ENCODE peak calls at places on chromosomes 2 and 18, in four cellular contexts. R, G, Z and P are unnamed samples.
A peak's percentile ranks its signal among the peaks of the same experiment; 100 is the strongest.

GRCh38 chr18:11096411-11096810 is 53.0 kb downstream of the PIEZO2 start:
- DNase-seq in R (no peak), G (no peak), Z (no peak), P (no peak)

GRCh38 chr2:229416116-229416694 is 145.1 kb upstream of the PID1 start:
- DNase-seq in R (no peak), G (no peak), Z (peak; percentile 47), P (peak; percentile 59)

GRCh38 chr2:220228310-220229006 is 601.0 kb downstream of the SLC4A3 start:
- DNase-seq in R (peak; percentile 60), G (no peak), Z (peak; percentile 99), P (no peak)

GRCh38 chr2:215929602-215930335 is 83.6 kb downstream of the MREG start:
- DNase-seq in R (no peak), G (no peak), Z (peak; percentile 33), P (no peak)

GRCh38 chr2:164917296-164917903 is 37.9 kb downstream of the SLC38A11 start:
- DNase-seq in R (peak; percentile 7), G (no peak), Z (peak; percentile 36), P (no peak)

GRCh38 chr2:54750040-54750439 is 26.6 kb downstream of the EML6 start:
- DNase-seq in R (no peak), G (no peak), Z (peak; percentile 22), P (no peak)

GRCh38 chr18:49206717-49207116 is 253.7 kb downstream of the DYM start:
- DNase-seq in R (no peak), G (no peak), Z (peak; percentile 17), P (no peak)

GRCh38 chr2:160293401-160293911 is 93.4 kb upstream of the ITGB6 start:
- DNase-seq in R (no peak), G (no peak), Z (peak; percentile 94), P (no peak)

GRCh38 chr2:223930002-223930976 is 14.8 kb downstream of the WDFY1 start:
- DNase-seq in R (no peak), G (no peak), Z (peak; percentile 76), P (peak; percentile 72)

GRCh38 chr2:167380094-167380493 is 491.8 kb downstream of the XIRP2 start:
- DNase-seq in R (no peak), G (no peak), Z (no peak), P (no peak)

GRCh38 chr2:96154506-96155380 is 9.5 kb upstream of the DUSP2 start:
- DNase-seq in R (no peak), G (no peak), Z (no peak), P (peak; percentile 13)

GRCh38 chr2:240553956-240554480 is 3.8 kb downstream of the ANKMY1 start:
- DNase-seq in R (no peak), G (no peak), Z (no peak), P (no peak)

GRCh38 chr18:22668496-22668895 is 250.8 kb upstream of the CTAGE1 start:
- DNase-seq in R (no peak), G (no peak), Z (no peak), P (no peak)

GRCh38 chr2:95760839-95761525 is 169.2 kb downstream of the TRIM43 start:
- DNase-seq in R (peak; percentile 1), G (no peak), Z (peak; percentile 88), P (no peak)

GRCh38 chr2:154402138-154402714 is 296.3 kb upstream of the KCNJ3 start:
- DNase-seq in R (peak; percentile 8), G (no peak), Z (peak; percentile 0), P (no peak)

GRCh38 chr2:206390181-206390580 is 53.2 kb upstream of the ADAM23 start:
- DNase-seq in R (no peak), G (no peak), Z (no peak), P (no peak)

GRCh38 chr2:196808281-196808680 is 874 bp downstream of the C2orf66 start:
- DNase-seq in R (no peak), G (no peak), Z (no peak), P (no peak)

GRCh38 chr2:218734190-218734975 is 23.7 kb downstream of the TTLL4 start:
- DNase-seq in R (no peak), G (no peak), Z (peak; percentile 23), P (no peak)

GRCh38 chr2:160570386-160570785 is 76.8 kb upstream of the RBMS1 start:
- DNase-seq in R (no peak), G (no peak), Z (no peak), P (peak; percentile 45)

GRCh38 chr2:37180006-37180639 is 8.3 kb downstream of the SULT6B1 start:
- DNase-seq in R (no peak), G (no peak), Z (no peak), P (no peak)

GRCh38 chr18:23943903-23944624 is 70.5 kb upstream of the TTC39C start:
- DNase-seq in R (no peak), G (no peak), Z (peak; percentile 90), P (no peak)

GRCh38 chr2:127608061-127609011 is 37.6 kb upstream of the GPR17 start:
- DNase-seq in R (no peak), G (no peak), Z (no peak), P (peak; percentile 72)

GRCh38 chr18:47417807-47418206 is 166.3 kb upstream of the SKOR2 start:
- DNase-seq in R (no peak), G (no peak), Z (no peak), P (no peak)

GRCh38 chr18:78922856-78923255 is 56.8 kb upstream of the SALL3 start:
- DNase-seq in R (no peak), G (no peak), Z (no peak), P (no peak)

GRCh38 chr2:52117299-52117698 is 1085.4 kb upstream of the NRXN1 start:
- DNase-seq in R (no peak), G (no peak), Z (peak; percentile 74), P (no peak)

GRCh38 chr2:12556762-12557161 is 160.0 kb upstream of the TRIB2 start:
- DNase-seq in R (no peak), G (no peak), Z (peak; percentile 84), P (no peak)

GRCh38 chr2:157046396-157046795 is 211.1 kb upstream of the GALNT5 start:
- DNase-seq in R (no peak), G (no peak), Z (no peak), P (no peak)

GRCh38 chr2:176283268-176283667 is 14.0 kb downstream of the MTX2 start:
- DNase-seq in R (no peak), G (no peak), Z (peak; percentile 38), P (no peak)

GRCh38 chr18:10042492-10042891 is 128.7 kb downstream of the VAPA start:
- DNase-seq in R (no peak), G (no peak), Z (no peak), P (no peak)

GRCh38 chr2:88059979-88060906 is 4.7 kb upstream of the KRCC1 start:
- DNase-seq in R (peak; percentile 70), G (no peak), Z (peak; percentile 31), P (peak; percentile 27)

GRCh38 chr2:218733615-218734021 is 23.0 kb downstream of the TTLL4 start:
- DNase-seq in R (peak; percentile 10), G (peak; percentile 44), Z (peak; percentile 93), P (no peak)

GRCh38 chr2:224777563-224777939 is 61.4 kb upstream of the CCDC195 start:
- DNase-seq in R (no peak), G (no peak), Z (peak; percentile 3), P (no peak)

GRCh38 chr2:171436307-171436706 is 2.3 kb downstream of the DCAF17 start:
- DNase-seq in R (no peak), G (no peak), Z (peak; percentile 94), P (no peak)

GRCh38 chr2:112688086-112688880 is 32.5 kb upstream of the NT5DC4 start:
- DNase-seq in R (no peak), G (no peak), Z (no peak), P (no peak)

GRCh38 chr2:64001382-64002101 is 17.7 kb downstream of the VPS54 start:
- DNase-seq in R (no peak), G (no peak), Z (no peak), P (no peak)

GRCh38 chr2:64007924-64008323 is 11.3 kb downstream of the VPS54 start:
- DNase-seq in R (no peak), G (no peak), Z (no peak), P (peak; percentile 28)

GRCh38 chr2:64008434-64009009 is 10.7 kb downstream of the VPS54 start:
- DNase-seq in R (no peak), G (no peak), Z (no peak), P (no peak)

GRCh38 chr2:64003239-64003638 is 16.0 kb downstream of the VPS54 start:
- DNase-seq in R (no peak), G (no peak), Z (no peak), P (no peak)

GRCh38 chr2:64005707-64006356 is 13.4 kb downstream of the VPS54 start:
- DNase-seq in R (no peak), G (no peak), Z (no peak), P (no peak)
- H3K4me1 ChIP-seq in R (no peaks in the 10 kb centered on the region), G (no peaks in the 10 kb centered on the region), Z (no peaks in the 10 kb centered on the region), P (peaks cover 5% of the 10 kb centered on the region)

GRCh38 chr2:28527196-28527595 is 31.3 kb downstream of the PLB1 start:
- DNase-seq in R (no peak), G (no peak), Z (no peak), P (no peak)

GRCh38 chr2:28525481-28525880 is 29.6 kb downstream of the PLB1 start:
- DNase-seq in R (no peak), G (no peak), Z (no peak), P (no peak)

GRCh38 chr2:28530785-28531184 is 34.9 kb downstream of the PLB1 start:
- DNase-seq in R (no peak), G (no peak), Z (no peak), P (no peak)

GRCh38 chr2:28526733-28527132 is 30.9 kb downstream of the PLB1 start:
- DNase-seq in R (no peak), G (no peak), Z (no peak), P (no peak)

GRCh38 chr2:28528206-28528605 is 32.3 kb downstream of the PLB1 start:
- DNase-seq in R (no peak), G (no peak), Z (no peak), P (no peak)
- TF ChIP-seq POLR2A in R (no peak), G (no peak), Z (no peak), P (no peak)

GRCh38 chr2:230863442-230864121 is 1.2 kb upstream of the ITM2C start:
- DNase-seq in R (no peak), G (no peak), Z (no peak), P (no peak)
- H3K4me3 ChIP-seq in R (no peak overlapping the region), G (no peak overlapping the region), Z (no peak overlapping the region), P (no peak overlapping the region)

GRCh38 chr2:109507217-109507616 is 106.5 kb downstream of the SEPTIN10 start:
- DNase-seq in R (no peak), G (no peak), Z (no peak), P (no peak)

GRCh38 chr2:109510136-109511028 is 103.4 kb downstream of the SEPTIN10 start:
- DNase-seq in R (peak; percentile 76), G (peak; percentile 27), Z (peak; percentile 71), P (no peak)

GRCh38 chr2:109512076-109512475 is 101.7 kb downstream of the SEPTIN10 start:
- DNase-seq in R (no peak), G (no peak), Z (no peak), P (no peak)

GRCh38 chr2:109511168-109511567 is 102.6 kb downstream of the SEPTIN10 start:
- DNase-seq in R (no peak), G (no peak), Z (no peak), P (no peak)

GRCh38 chr2:109507828-109508227 is 105.9 kb downstream of the SEPTIN10 start:
- DNase-seq in R (no peak), G (no peak), Z (no peak), P (no peak)
- H3K4me1 ChIP-seq in R (no peaks in the 10 kb centered on the region), G (peaks cover 14% of the 10 kb centered on the region), Z (no peaks in the 10 kb centered on the region), P (peaks cover 6% of the 10 kb centered on the region)